ENCODE peak calls at places on chromosome 7, in seven cellular contexts. One of them, this sample, is unnamed.

GRCh38 chr7:81180573-81180972 is 261.7 kb upstream of the SEMA3C start:
- DNase-seq in NAMALWA: no peak
- DNase-seq in effector CD4-positive, alpha-beta T cell: no peak
- DNase-seq in HTR-8/SVneo: no peak
- DNase-seq in AG04450: no peak
- DNase-seq in Kasumi-1: no peak
- DNase-seq in GM18507: no peak
- DNase-seq in this sample: no peak

GRCh38 chr7:152093717-152094116 is 68.2 kb downstream of the GALNT11 start:
- DNase-seq in Kasumi-1: no peak
- DNase-seq in effector CD4-positive, alpha-beta T cell: no peak
- DNase-seq in GM18507: no peak
- DNase-seq in AG04450: no peak
- DNase-seq in HTR-8/SVneo: no peak
- DNase-seq in NAMALWA: no peak
- DNase-seq in this sample: no peak

GRCh38 chr7:111560773-111561658 is 1.3 kb downstream of the IMMP2L start:
- DNase-seq in NAMALWA: peak
- DNase-seq in GM18507: no peak
- DNase-seq in Kasumi-1: peak
- DNase-seq in AG04450: no peak
- DNase-seq in effector CD4-positive, alpha-beta T cell: no peak
- DNase-seq in HTR-8/SVneo: no peak
- DNase-seq in this sample: no peak

GRCh38 chr7:148906707-148907498 is 22.8 kb upstream of the EZH2 start:
- DNase-seq in GM18507: no peak
- DNase-seq in HTR-8/SVneo: no peak
- DNase-seq in NAMALWA: no peak
- DNase-seq in AG04450: no peak
- DNase-seq in Kasumi-1: no peak
- DNase-seq in effector CD4-positive, alpha-beta T cell: no peak
- DNase-seq in this sample: no peak

GRCh38 chr7:71538210-71538609 is 406.3 kb downstream of the GALNT17 start:
- DNase-seq in GM18507: no peak
- DNase-seq in effector CD4-positive, alpha-beta T cell: no peak
- DNase-seq in NAMALWA: no peak
- DNase-seq in Kasumi-1: no peak
- DNase-seq in HTR-8/SVneo: no peak
- DNase-seq in AG04450: no peak
- DNase-seq in this sample: no peak

GRCh38 chr7:36633377-36633776 is 90.9 kb downstream of the AOAH start:
- DNase-seq in HTR-8/SVneo: no peak
- DNase-seq in NAMALWA: no peak
- DNase-seq in effector CD4-positive, alpha-beta T cell: no peak
- DNase-seq in AG04450: no peak
- DNase-seq in GM18507: no peak
- DNase-seq in Kasumi-1: no peak
- DNase-seq in this sample: no peak

GRCh38 chr7:130070900-130071622 is 727 bp downstream of the KLHDC10 start:
- DNase-seq in effector CD4-positive, alpha-beta T cell: no peak
- DNase-seq in GM18507: no peak
- DNase-seq in HTR-8/SVneo: no peak
- DNase-seq in Kasumi-1: peak
- DNase-seq in NAMALWA: peak
- DNase-seq in AG04450: no peak
- DNase-seq in this sample: peak

GRCh38 chr7:135147899-135148721 is at the start of gene TMEM140:
- DNase-seq in effector CD4-positive, alpha-beta T cell: peak
- DNase-seq in HTR-8/SVneo: no peak
- DNase-seq in AG04450: no peak
- DNase-seq in Kasumi-1: peak
- DNase-seq in NAMALWA: peak
- DNase-seq in GM18507: no peak
- DNase-seq in this sample: no peak

GRCh38 chr7:129750091-129750870 is 138.8 kb downstream of the NRF1 start:
- DNase-seq in Kasumi-1: no peak
- DNase-seq in HTR-8/SVneo: no peak
- DNase-seq in AG04450: no peak
- DNase-seq in NAMALWA: no peak
- DNase-seq in effector CD4-positive, alpha-beta T cell: no peak
- DNase-seq in GM18507: no peak
- DNase-seq in this sample: no peak

GRCh38 chr7:84025332-84025927 is 169.2 kb downstream of the SEMA3A start:
- DNase-seq in AG04450: peak
- DNase-seq in effector CD4-positive, alpha-beta T cell: no peak
- DNase-seq in NAMALWA: no peak
- DNase-seq in GM18507: no peak
- DNase-seq in HTR-8/SVneo: peak
- DNase-seq in Kasumi-1: no peak
- DNase-seq in this sample: peak

GRCh38 chr7:155918720-155919399 is 106.6 kb upstream of the SHH start:
- DNase-seq in effector CD4-positive, alpha-beta T cell: no peak
- DNase-seq in NAMALWA: no peak
- DNase-seq in HTR-8/SVneo: peak
- DNase-seq in GM18507: no peak
- DNase-seq in Kasumi-1: no peak
- DNase-seq in AG04450: peak
- DNase-seq in this sample: no peak

GRCh38 chr7:35624299-35625186 is 70.4 kb downstream of the HERPUD2 start:
- DNase-seq in HTR-8/SVneo: peak
- DNase-seq in effector CD4-positive, alpha-beta T cell: peak
- DNase-seq in GM18507: peak
- DNase-seq in Kasumi-1: peak
- DNase-seq in AG04450: no peak
- DNase-seq in NAMALWA: peak
- DNase-seq in this sample: no peak

GRCh38 chr7:116540743-116541142 is 15.9 kb downstream of the CAV1 start:
- DNase-seq in NAMALWA: no peak
- DNase-seq in HTR-8/SVneo: no peak
- DNase-seq in effector CD4-positive, alpha-beta T cell: no peak
- DNase-seq in Kasumi-1: no peak
- DNase-seq in GM18507: no peak
- DNase-seq in AG04450: no peak
- DNase-seq in this sample: no peak

GRCh38 chr7:69166979-69167516 is 431.2 kb upstream of the AUTS2 start:
- DNase-seq in HTR-8/SVneo: no peak
- DNase-seq in NAMALWA: no peak
- DNase-seq in Kasumi-1: no peak
- DNase-seq in GM18507: no peak
- DNase-seq in AG04450: no peak
- DNase-seq in effector CD4-positive, alpha-beta T cell: no peak
- DNase-seq in this sample: no peak

GRCh38 chr7:140263277-140263676 is 86.5 kb upstream of the KDM7A start:
- DNase-seq in Kasumi-1: no peak
- DNase-seq in HTR-8/SVneo: no peak
- DNase-seq in NAMALWA: no peak
- DNase-seq in AG04450: no peak
- DNase-seq in effector CD4-positive, alpha-beta T cell: peak
- DNase-seq in GM18507: no peak
- DNase-seq in this sample: no peak

GRCh38 chr7:40572810-40573470 is 438.1 kb downstream of the SUGCT start:
- DNase-seq in AG04450: peak
- DNase-seq in HTR-8/SVneo: peak
- DNase-seq in NAMALWA: no peak
- DNase-seq in Kasumi-1: no peak
- DNase-seq in GM18507: no peak
- DNase-seq in effector CD4-positive, alpha-beta T cell: no peak
- DNase-seq in this sample: no peak

GRCh38 chr7:24318326-24318725 is 34.3 kb downstream of the NPY start:
- DNase-seq in AG04450: no peak
- DNase-seq in NAMALWA: peak
- DNase-seq in HTR-8/SVneo: no peak
- DNase-seq in GM18507: no peak
- DNase-seq in Kasumi-1: no peak
- DNase-seq in effector CD4-positive, alpha-beta T cell: no peak
- DNase-seq in this sample: no peak

GRCh38 chr7:130912910-130913720 is 179.1 kb upstream of the KLF14 start:
- DNase-seq in GM18507: peak
- DNase-seq in HTR-8/SVneo: peak
- DNase-seq in NAMALWA: peak
- DNase-seq in Kasumi-1: peak
- DNase-seq in effector CD4-positive, alpha-beta T cell: peak
- DNase-seq in AG04450: peak
- DNase-seq in this sample: peak

This sample was measured in amniotic stem cell.